ENCODE peak calls at places on chromosomes 2 and 18, in five cellular contexts. A, U, X, F and G are unnamed samples.

GRCh38 chr2:79622508-79622907 is 109.7 kb downstream of the CTNNA2 start:
- DNase-seq in A (peak; percentile 42), U (no peak), X (no peak), F (no peak), G (no peak)

GRCh38 chr2:85662899-85663683 is 4.9 kb downstream of the SFTPB start:
- DNase-seq in A (peak; percentile 96), U (no peak), X (peak; percentile 77), F (peak; percentile 94), G (peak; percentile 89)

GRCh38 chr18:56168049-56168781 is 470.2 kb downstream of the TXNL1 start:
- DNase-seq in A (peak; percentile 83), U (no peak), X (peak; percentile 71), F (peak; percentile 18), G (peak; percentile 54)

GRCh38 chr18:70181015-70181414 is 24.5 kb downstream of the RTTN start:
- DNase-seq in A (peak; percentile 91), U (no peak), X (peak; percentile 40), F (peak; percentile 39), G (peak; percentile 90)

GRCh38 chr2:202624133-202624532 is 10.6 kb upstream of the FAM117B start:
- DNase-seq in A (no peak), U (no peak), X (no peak), F (no peak), G (no peak)

GRCh38 chr2:69827796-69828540 is 1.5 kb upstream of the GMCL1 start:
- DNase-seq in A (peak; percentile 8), U (no peak), X (no peak), F (peak; percentile 9), G (peak; percentile 17)

GRCh38 chr2:233950078-233950825 is 33.1 kb downstream of the TRPM8 start:
- DNase-seq in A (no peak), U (no peak), X (no peak), F (no peak), G (no peak)

GRCh38 chr2:231554748-231555545 is 24.7 kb upstream of the NMUR1 start:
- DNase-seq in A (peak; percentile 66), U (no peak), X (peak; percentile 88), F (no peak), G (peak; percentile 74)

GRCh38 chr2:200089756-200090109 is 134.4 kb downstream of the MAIP1 start:
- DNase-seq in A (no peak), U (no peak), X (no peak), F (no peak), G (no peak)

GRCh38 chr2:69677914-69678313 is 34.4 kb upstream of the AAK1 start:
- DNase-seq in A (no peak), U (no peak), X (no peak), F (no peak), G (no peak)

GRCh38 chr2:234770715-234771141 is 181.1 kb upstream of the SH3BP4 start:
- DNase-seq in A (no peak), U (no peak), X (no peak), F (no peak), G (no peak)

GRCh38 chr2:45770773-45771172 is 119.3 kb downstream of the PRKCE start:
- DNase-seq in A (no peak), U (no peak), X (no peak), F (no peak), G (peak; percentile 27)

GRCh38 chr18:67463829-67464228 is 52.7 kb downstream of the DSEL start:
- DNase-seq in A (no peak), U (no peak), X (peak; percentile 14), F (no peak), G (peak; percentile 43)

GRCh38 chr2:239762106-239762505 is 263.0 kb downstream of the NDUFA10 start:
- DNase-seq in A (no peak), U (no peak), X (no peak), F (no peak), G (no peak)

GRCh38 chr2:111186933-111187332 is 66.2 kb downstream of the BCL2L11 start:
- DNase-seq in A (no peak), U (no peak), X (no peak), F (no peak), G (no peak)

GRCh38 chr18:22165603-22166069 is 3.8 kb upstream of the GATA6 start:
- DNase-seq in A (no peak), U (no peak), X (no peak), F (no peak), G (no peak)

GRCh38 chr2:164917296-164917903 is 37.9 kb downstream of the SLC38A11 start:
- DNase-seq in A (peak; percentile 37), U (peak; percentile 54), X (peak; percentile 58), F (no peak), G (peak; percentile 52)

GRCh38 chr18:48802543-48803428 is 148.0 kb downstream of the SMAD7 start:
- DNase-seq in A (no peak), U (no peak), X (no peak), F (no peak), G (no peak)

GRCh38 chr2:84959045-84959493 is 11.9 kb upstream of the KCMF1 start:
- DNase-seq in A (peak; percentile 85), U (no peak), X (peak; percentile 82), F (no peak), G (peak; percentile 79)

GRCh38 chr2:129015886-129016285 is 697.2 kb upstream of the HS6ST1 start:
- DNase-seq in A (no peak), U (no peak), X (no peak), F (no peak), G (no peak)

GRCh38 chr2:32011566-32011960 is 755 bp upstream of the MEMO1 start:
- DNase-seq in A (no peak), U (no peak), X (no peak), F (no peak), G (no peak)

GRCh38 chr2:78465707-78466106 is 559.8 kb upstream of the REG3G start:
- DNase-seq in A (no peak), U (no peak), X (no peak), F (no peak), G (no peak)

GRCh38 chr2:241931084-241931975 is 61.8 kb downstream of the RTP5 start:
- DNase-seq in A (no peak), U (no peak), X (no peak), F (no peak), G (no peak)

GRCh38 chr18:30486856-30487255 is 555.7 kb downstream of the DSC3 start:
- DNase-seq in A (peak; percentile 6), U (no peak), X (no peak), F (no peak), G (peak; percentile 42)

GRCh38 chr18:77208969-77209368 is 40.7 kb upstream of the GALR1 start:
- DNase-seq in A (peak; percentile 52), U (no peak), X (peak; percentile 79), F (no peak), G (peak; percentile 74)

GRCh38 chr2:25725877-25726276 is 52.5 kb upstream of the DTNB start:
- DNase-seq in A (no peak), U (no peak), X (no peak), F (no peak), G (no peak)

GRCh38 chr2:10239561-10239967 is 63.1 kb upstream of the HPCAL1 start:
- DNase-seq in A (no peak), U (no peak), X (no peak), F (no peak), G (no peak)

GRCh38 chr2:40120957-40121356 is 330.9 kb downstream of the SLC8A1 start:
- DNase-seq in A (no peak), U (no peak), X (no peak), F (no peak), G (no peak)